ENCODE peak calls at places on chromosomes 16 and 17, in five cellular contexts. M is psoas muscle, L is neural progenitor cell, F is AG04450, E is RPMI8226. P is an unnamed sample.

GRCh38 chr17:7045492-7046126 is 1.7 kb upstream of the SLC16A11 start:
- DNase-seq in M (no peak), L (peak; percentile 76), F (peak; percentile 67), E (peak; percentile 57), P (peak; percentile 74)

GRCh38 chr16:817001-817906 is 16.7 kb upstream of the GNG13 start:
- DNase-seq in L (no peak), F (no peak), E (no peak), M (no peak), P (no peak)

GRCh38 chr17:29671661-29672060 is 48.9 kb upstream of the CORO6 start:
- DNase-seq in M (no peak), E (no peak), F (no peak), L (no peak), P (no peak)

GRCh38 chr16:30949655-30950515 is 1.0 kb downstream of the ORAI3 start:
- DNase-seq in E (peak; percentile 80), M (peak; percentile 87), F (no peak), L (peak; percentile 67), P (peak; percentile 94)

GRCh38 chr16:22721497-22722100 is 92.4 kb upstream of the HS3ST2 start:
- DNase-seq in M (no peak), E (no peak), F (no peak), L (no peak), P (no peak)

GRCh38 chr17:41917957-41918391 is 777 bp downstream of the ACLY start:
- DNase-seq in L (peak; percentile 54), M (peak; percentile 69), F (no peak), E (peak; percentile 76), P (no peak)

GRCh38 chr16:2867661-2867986 is 9.7 kb upstream of the PRSS22 start:
- DNase-seq in M (no peak), F (no peak), L (no peak), E (no peak), P (no peak)

GRCh38 chr17:29677139-29677834 is 54.6 kb upstream of the CORO6 start:
- DNase-seq in E (no peak), F (no peak), M (peak; percentile 73), L (no peak), P (no peak)

GRCh38 chr17:59716427-59716826 is 9.0 kb downstream of the VMP1 start:
- DNase-seq in L (no peak), E (no peak), M (no peak), F (no peak), P (no peak)

GRCh38 chr17:70168044-70168978 is 1.0 kb upstream of the KCNJ2 start:
- DNase-seq in M (peak; percentile 50), L (peak; percentile 79), E (no peak), F (peak; percentile 33), P (peak; percentile 83)

GRCh38 chr16:50050802-50051201 is 15.0 kb upstream of the HEATR3 start:
- DNase-seq in L (no peak), M (no peak), F (no peak), E (no peak), P (no peak)

GRCh38 chr17:21239680-21240374 is 13.4 kb downstream of the NATD1 start:
- DNase-seq in E (peak; percentile 34), F (no peak), M (no peak), L (peak; percentile 58), P (peak; percentile 72)

GRCh38 chr16:12337776-12338655 is 361.5 kb downstream of the SNX29 start:
- DNase-seq in E (no peak), M (no peak), F (no peak), L (no peak), P (no peak)

GRCh38 chr17:80870401-80870800 is 121.2 kb upstream of the CHMP6 start:
- DNase-seq in L (no peak), F (no peak), E (no peak), M (no peak), P (no peak)

GRCh38 chr16:4354512-4355409 is 3.6 kb upstream of the PAM16 start:
- DNase-seq in E (no peak), M (no peak), L (no peak), F (no peak), P (no peak)

GRCh38 chr17:37386462-37386861 is 10.7 kb downstream of the C17orf78 start:
- DNase-seq in L (no peak), E (no peak), M (no peak), F (no peak), P (no peak)

GRCh38 chr16:2475413-2476344 is 752 bp downstream of the TBC1D24 start:
- DNase-seq in F (no peak), L (peak; percentile 61), M (no peak), E (peak; percentile 65), P (peak; percentile 29)